ENCODE peak calls at places on chromosome 7, in nine cellular contexts. Q, X, Z, M, B, A, V, E and K are unnamed samples.
A peak's percentile ranks its signal among the peaks of the same experiment; 100 is the strongest.

GRCh38 chr7:42494722-42495121 is 257.7 kb upstream of the GLI3 start:
- DNase-seq in Q (no peak), X (no peak), Z (no peak), M (no peak), B (peak; percentile 13), A (peak; percentile 10), V (no peak), E (peak; percentile 4), K (no peak)

GRCh38 chr7:2641406-2642393 is 9.9 kb downstream of the TTYH3 start:
- DNase-seq in Q (peak; percentile 96), X (peak; percentile 96), Z (no peak), M (peak; percentile 97), B (peak; percentile 92), A (peak; percentile 76), V (peak; percentile 94), E (peak; percentile 97), K (peak; percentile 96)

GRCh38 chr7:151264615-151265014 is 16.1 kb upstream of the SMARCD3 start:
- DNase-seq in Q (no peak), X (no peak), Z (no peak), M (no peak), B (no peak), A (no peak), V (no peak), E (no peak), K (peak; percentile 48)

GRCh38 chr7:147990837-147991236 is 599.7 kb upstream of the C7orf33 start:
- DNase-seq in Q (no peak), X (no peak), Z (peak; percentile 52), M (peak; percentile 62), B (no peak), A (no peak), V (no peak), E (no peak), K (no peak)

GRCh38 chr7:32079530-32079929 is 9.3 kb upstream of the PDE1C start:
- DNase-seq in Q (no peak), X (no peak), Z (no peak), M (no peak), B (peak; percentile 49), A (no peak), V (no peak), E (no peak), K (no peak)

GRCh38 chr7:73973091-73973490 is 54.9 kb upstream of the ELN start:
- DNase-seq in Q (peak; percentile 82), X (no peak), Z (no peak), M (no peak), B (peak; percentile 57), A (no peak), V (no peak), E (no peak), K (peak; percentile 79)

GRCh38 chr7:99860281-99861127 is 16.3 kb downstream of the OR2AE1 start:
- DNase-seq in Q (no peak), X (peak; percentile 82), Z (no peak), M (peak; percentile 93), B (peak; percentile 11), A (no peak), V (peak; percentile 54), E (peak; percentile 95), K (peak; percentile 89)

GRCh38 chr7:119175916-119176627 is 951.6 kb downstream of the ANKRD7 start:
- DNase-seq in Q (peak; percentile 82), X (peak; percentile 35), Z (peak; percentile 96), M (peak; percentile 62), B (no peak), A (peak; percentile 16), V (peak; percentile 1), E (peak; percentile 46), K (no peak)

GRCh38 chr7:155862088-155862487 is 49.8 kb upstream of the SHH start:
- DNase-seq in Q (no peak), X (no peak), Z (no peak), M (no peak), B (no peak), A (no peak), V (no peak), E (no peak), K (no peak)

GRCh38 chr7:154686305-154686704 is 316.6 kb downstream of the PAXIP1 start:
- DNase-seq in Q (no peak), X (no peak), Z (no peak), M (no peak), B (no peak), A (no peak), V (no peak), E (no peak), K (no peak)

GRCh38 chr7:51325231-51325630 is 8.6 kb upstream of the COBL start:
- DNase-seq in Q (peak; percentile 42), X (no peak), Z (peak; percentile 50), M (no peak), B (no peak), A (no peak), V (no peak), E (no peak), K (no peak)

GRCh38 chr7:50531401-50531906 is 33.8 kb downstream of the DDC start:
- DNase-seq in Q (no peak), X (no peak), Z (peak; percentile 97), M (peak; percentile 93), B (no peak), A (no peak), V (no peak), E (no peak), K (no peak)

GRCh38 chr7:1404881-1405548 is 54.3 kb downstream of the MICALL2 start:
- DNase-seq in Q (no peak), X (no peak), Z (peak; percentile 75), M (no peak), B (no peak), A (no peak), V (no peak), E (no peak), K (no peak)

GRCh38 chr7:36058020-36058592 is 94.9 kb upstream of the EEPD1 start:
- DNase-seq in Q (peak; percentile 71), X (no peak), Z (no peak), M (no peak), B (no peak), A (peak; percentile 38), V (no peak), E (no peak), K (no peak)

GRCh38 chr7:43439631-43440401 is 143.1 kb upstream of the STK17A start:
- DNase-seq in Q (no peak), X (peak; percentile 79), Z (peak; percentile 47), M (peak; percentile 61), B (peak; percentile 16), A (peak; percentile 43), V (peak; percentile 74), E (peak; percentile 58), K (no peak)